ENCODE peak calls at places on chromosomes 4 and X, in five cellular contexts. Z is H1, U is K562, K is HepG2, N is IMR-90. F is an unnamed sample.

GRCh38 chr4:72567821-72568620 is 1.0 kb downstream of the ADAMTS3 start:
- DNase-seq in Z (peak), U (peak), K (peak), N (peak), F (peak)

GRCh38 chr4:52014903-52015302 is 5.3 kb downstream of the LRRC66 start:
- DNase-seq in Z (no peak), U (no peak), K (no peak), N (no peak), F (no peak)

GRCh38 chrX:2252331-2253065 is 248.3 kb downstream of the DHRSX start:
- DNase-seq in Z (no peak), U (no peak), K (no peak), N (no peak), F (no peak)

GRCh38 chrX:105981772-105982485 is 56.6 kb downstream of the SERPINA7 start:
- DNase-seq in Z (no peak), U (no peak), K (no peak), N (no peak), F (no peak)

GRCh38 chr4:52588097-52588496 is 71.0 kb downstream of the USP46 start:
- DNase-seq in Z (peak), U (peak), K (peak), N (peak), F (no peak)

GRCh38 chrX:100410083-100410590 is at the start of gene PCDH19:
- DNase-seq in Z (no peak), U (no peak), K (no peak), N (peak), F (peak)

GRCh38 chrX:24241822-24242648 is 71.8 kb downstream of the SUPT20HL2 start:
- DNase-seq in Z (no peak), U (peak), K (peak), N (peak), F (peak)

GRCh38 chrX:1657367-1658082 is 42.7 kb downstream of the ASMT start:
- DNase-seq in Z (no peak), U (no peak), K (no peak), N (no peak), F (no peak)

GRCh38 chr4:184287697-184288255 is 70.1 kb upstream of the ENPP6 start:
- DNase-seq in Z (no peak), U (no peak), K (peak), N (peak), F (no peak)

GRCh38 chrX:7194606-7195005 is 46.7 kb upstream of the PUDP start:
- DNase-seq in Z (no peak), U (no peak), K (no peak), N (no peak), F (no peak)

GRCh38 chr4:129926936-129927335 is 831.0 kb downstream of the C4orf33 start:
- DNase-seq in Z (no peak), U (no peak), K (no peak), N (no peak), F (no peak)

GRCh38 chrX:12988797-12989196 is 13.9 kb downstream of the TMSB4X start:
- DNase-seq in Z (no peak), U (peak), K (peak), N (peak), F (peak)

GRCh38 chr4:142656178-142656577 is 189.9 kb downstream of the INPP4B start:
- DNase-seq in Z (no peak), U (no peak), K (no peak), N (no peak), F (no peak)

GRCh38 chr4:80215449-80216052 is 18.2 kb downstream of the PRDM8 start:
- DNase-seq in Z (no peak), U (peak), K (peak), N (peak), F (no peak)

GRCh38 chr4:137253949-137254348 is 278.3 kb downstream of the PCDH18 start:
- DNase-seq in Z (no peak), U (no peak), K (no peak), N (peak), F (no peak)

GRCh38 chrX:139559383-139560042 is 29.0 kb downstream of the F9 start:
- DNase-seq in Z (no peak), U (peak), K (peak), N (peak), F (peak)

GRCh38 chrX:1165535-1166196 is 46.8 kb downstream of the CRLF2 start:
- DNase-seq in Z (no peak), U (no peak), K (no peak), N (no peak), F (peak)

GRCh38 chr4:94545296-94545695 is 93.6 kb downstream of the PDLIM5 start:
- DNase-seq in Z (no peak), U (no peak), K (peak), N (peak), F (no peak)

GRCh38 chr4:752196-752861 is 46.7 kb downstream of the PCGF3 start:
- DNase-seq in Z (no peak), U (no peak), K (no peak), N (peak), F (no peak)

GRCh38 chr4:37951465-37952352 is 8.5 kb upstream of the PTTG2 start:
- DNase-seq in Z (no peak), U (no peak), K (peak), N (no peak), F (no peak)

GRCh38 chr4:187547281-187547680 is 448.3 kb upstream of the ZFP42 start:
- DNase-seq in Z (no peak), U (no peak), K (no peak), N (no peak), F (no peak)

GRCh38 chrX:130340271-130340670 is 552 bp downstream of the SLC25A14 start:
- DNase-seq in Z (no peak), U (no peak), K (no peak), N (no peak), F (no peak)
- TF ChIP-seq MAFK in Z (no peak), U (no peak), K (no peak), N (no peak), F (no peak)

GRCh38 chrX:30065226-30065625 is 150.1 kb upstream of the MAGEB2 start:
- DNase-seq in Z (no peak), U (no peak), K (no peak), N (peak), F (no peak)

DNA sequence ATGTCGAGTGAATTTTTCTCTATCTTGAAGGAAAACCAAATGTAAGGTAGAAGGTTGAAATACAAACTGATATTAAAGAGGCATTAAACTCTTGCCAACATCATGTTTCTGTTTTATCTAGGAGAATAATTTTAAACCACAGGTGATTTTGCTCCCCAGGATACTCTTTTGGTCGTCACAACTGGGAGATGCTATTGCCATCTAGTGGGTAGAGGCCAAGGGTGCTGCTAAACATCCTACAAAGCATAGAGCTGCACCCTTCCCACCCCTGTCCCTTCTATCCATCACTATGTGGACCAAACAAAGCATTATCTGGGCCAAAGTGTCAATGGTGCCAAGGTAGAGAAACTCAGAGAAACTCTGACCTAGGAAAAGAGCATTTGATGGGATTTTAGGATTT is 154.6 kb upstream of the MAGEB2 start:
- DNase-seq in Z (no peak), U (no peak), K (no peak), N (peak), F (no peak)
- TF ChIP-seq MAFK in Z (no peak), U (no peak), K (no peak), N (no peak), F (no peak)

DNA sequence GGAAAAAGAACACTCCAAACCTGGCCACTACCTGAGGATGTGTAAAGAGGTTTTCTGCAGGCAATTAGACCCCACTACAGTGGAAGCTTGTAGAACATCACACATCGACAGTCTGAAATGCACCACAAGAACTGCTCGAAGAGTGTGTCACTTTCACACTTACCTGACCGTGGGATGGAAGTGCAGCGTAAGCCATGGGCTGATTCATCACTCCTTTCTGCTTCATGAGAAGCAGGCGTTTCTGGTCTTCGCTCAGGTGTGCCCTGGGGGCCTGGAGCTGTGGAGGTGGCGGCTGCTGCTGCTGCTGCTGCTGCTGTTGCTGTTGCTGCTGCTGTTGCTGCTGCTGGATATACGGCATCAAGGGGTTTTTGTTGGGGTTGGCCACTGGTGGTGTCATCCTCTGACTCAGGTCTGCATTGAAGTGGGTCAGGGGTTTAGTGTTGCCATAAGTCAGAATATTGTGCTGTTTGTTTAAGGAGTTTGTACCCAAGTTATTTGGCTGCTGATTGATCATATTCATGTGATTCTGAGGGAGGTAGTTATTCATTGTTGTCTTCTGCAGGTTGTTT is 223.7 kb downstream of the MGST2 start:
- DNase-seq in Z (no peak), U (no peak), K (no peak), N (no peak), F (no peak)
- TF ChIP-seq MAFK in Z (no peak), U (no peak), K (no peak), N (no peak), F (no peak)

GRCh38 chrX:130105226-130105625 is 5.1 kb downstream of the ELF4 start:
- DNase-seq in Z (no peak), U (no peak), K (no peak), N (no peak), F (no peak)

GRCh38 chrX:130106071-130106470 is 4.2 kb downstream of the ELF4 start:
- DNase-seq in Z (no peak), U (no peak), K (no peak), N (no peak), F (no peak)

GRCh38 chrX:130108647-130109428 is 1.5 kb downstream of the ELF4 start:
- DNase-seq in Z (no peak), U (peak), K (peak), N (no peak), F (peak)

GRCh38 chrX:130100180-130100579 is 10.1 kb downstream of the ELF4 start:
- DNase-seq in Z (no peak), U (peak), K (no peak), N (no peak), F (no peak)

GRCh38 chrX:130103605-130104004 is 6.7 kb downstream of the ELF4 start:
- DNase-seq in Z (no peak), U (no peak), K (no peak), N (no peak), F (no peak)
- TF ChIP-seq MAFK in Z (no peak), U (no peak), K (no peak), N (no peak), F (no peak)

DNA sequence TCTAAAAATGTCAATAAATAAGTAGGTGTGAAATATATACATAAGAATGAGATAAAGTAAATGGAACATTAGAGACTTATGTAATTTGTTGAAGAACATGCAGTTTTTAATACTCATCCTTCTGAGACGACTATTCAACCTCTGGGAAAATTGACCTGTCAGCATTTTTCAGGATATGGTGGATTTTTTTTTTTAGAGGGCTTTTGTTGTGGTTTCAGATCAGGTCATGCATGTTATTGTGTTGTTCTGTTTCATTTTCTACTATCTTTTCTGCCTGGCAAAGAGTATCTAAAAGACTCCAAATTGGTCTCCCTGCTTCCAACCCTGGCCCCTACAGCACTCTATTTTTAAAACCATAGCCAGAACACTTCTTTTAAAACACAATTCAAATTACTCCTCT is 97.3 kb downstream of the PCDH7 start:
- DNase-seq in Z (no peak), U (no peak), K (no peak), N (no peak), F (no peak)
- TF ChIP-seq MAFK in Z (peak), U (peak), K (peak), N (peak), F (peak)

GRCh38 chr4:169720529-169720928 is 37.2 kb downstream of the HPF1 start:
- DNase-seq in Z (no peak), U (no peak), K (no peak), N (no peak), F (no peak)

DNA sequence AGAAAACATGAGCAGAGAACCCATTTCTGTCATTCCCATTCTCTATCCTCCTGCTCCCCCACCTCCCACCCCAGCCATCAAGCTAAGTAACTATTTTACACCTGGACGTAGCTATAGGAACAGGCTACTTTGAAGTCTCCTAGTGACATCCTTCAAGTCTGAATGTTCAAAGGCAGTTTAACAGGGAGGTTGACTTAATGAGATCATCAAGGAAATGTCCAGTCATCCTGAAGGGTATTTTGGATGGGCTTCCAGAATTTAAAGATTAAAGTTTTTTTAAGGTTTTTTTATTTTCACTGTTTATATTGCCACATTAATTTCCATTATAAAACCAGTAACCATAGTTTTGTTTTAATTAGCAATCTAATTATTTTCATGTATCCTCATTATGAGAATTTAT is 41.1 kb downstream of the HPF1 start:
- DNase-seq in Z (no peak), U (no peak), K (no peak), N (peak), F (no peak)
- TF ChIP-seq MAFK in Z (no peak), U (no peak), K (no peak), N (no peak), F (no peak)

DNA sequence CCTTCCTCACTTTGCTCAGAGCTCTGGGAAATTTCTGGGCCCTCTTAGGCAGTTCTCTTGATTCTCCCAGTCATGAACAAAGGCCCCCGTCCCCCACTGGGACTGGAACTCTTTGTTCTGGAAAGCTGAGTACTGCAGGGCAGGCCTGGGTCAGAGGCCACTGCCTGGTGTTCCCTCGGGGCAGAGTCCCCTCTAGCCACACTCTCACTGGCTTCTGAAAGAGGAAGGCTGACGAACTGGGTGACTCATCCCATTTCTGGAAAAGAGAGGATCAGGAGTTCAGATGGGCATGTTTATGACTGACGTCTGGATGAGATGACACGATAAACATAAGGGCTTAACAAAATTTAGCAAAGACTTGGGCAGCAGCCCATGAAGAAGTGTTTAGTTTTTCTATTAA is 47.7 kb downstream of the DDX3X start:
- DNase-seq in Z (peak), U (peak), K (peak), N (peak), F (peak)
- TF ChIP-seq MAFK in Z (no peak), U (no peak), K (no peak), N (no peak), F (no peak)

DNA sequence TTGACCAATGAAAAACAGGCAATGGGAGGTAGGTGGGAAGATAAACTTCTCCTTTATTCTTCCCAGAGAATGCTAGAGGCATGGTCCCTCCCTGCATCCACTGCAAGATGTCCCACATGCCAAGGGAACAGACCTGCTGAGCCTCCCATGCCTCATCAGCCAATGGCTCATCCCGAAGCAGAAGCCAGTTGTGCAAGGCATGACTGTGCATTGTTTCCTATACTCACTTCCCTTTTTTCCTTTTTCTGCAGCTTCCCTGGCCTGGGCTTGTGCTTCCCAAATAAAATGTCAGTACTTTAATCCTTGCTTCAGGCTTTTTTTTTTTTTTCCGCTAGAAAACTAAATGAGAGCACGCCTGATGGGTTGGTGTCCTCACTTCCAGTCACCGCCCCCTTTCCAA is 239.1 kb upstream of the JADE1 start:
- DNase-seq in Z (no peak), U (peak), K (no peak), N (peak), F (peak)
- TF ChIP-seq MAFK in Z (no peak), U (peak), K (no peak), N (no peak), F (no peak)

DNA sequence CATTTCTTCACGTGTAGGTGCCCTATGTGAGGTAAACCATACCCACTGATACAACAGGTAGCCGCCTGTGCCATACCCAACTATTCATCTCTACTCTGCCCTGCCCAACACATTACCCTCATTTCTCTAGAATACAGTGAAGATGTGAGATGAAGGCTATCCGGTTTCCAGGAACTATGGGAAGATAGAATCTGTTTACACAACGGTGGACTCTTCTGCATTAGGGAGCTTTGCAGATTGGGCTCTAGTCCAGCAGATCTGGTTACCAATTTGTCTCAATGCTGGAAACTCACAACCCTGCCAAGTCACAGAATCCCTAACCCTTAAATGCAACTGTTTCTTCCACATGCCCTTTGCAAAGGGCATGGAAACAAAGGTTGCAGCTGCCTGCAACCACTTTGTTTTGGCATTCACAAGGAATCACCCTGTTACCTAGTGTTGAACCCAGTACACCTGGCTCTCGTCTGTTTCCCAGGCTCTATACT is 6.4 kb upstream of the SLAIN2 start:
- DNase-seq in Z (no peak), U (peak), K (no peak), N (no peak), F (no peak)
- TF ChIP-seq MAFK in Z (no peak), U (no peak), K (no peak), N (no peak), F (no peak)

F was measured in A549.